ENCODE peak calls at places on chromosomes 5 and 9, in five cellular contexts. I, M, G, Q and L are unnamed samples. For H3K4me1, the result is how much of the 10 kb centered on the place peaks cover.

GRCh38 chr5:126868961-126869451 is 92.1 kb downstream of the LMNB1 start:
- DNase-seq in I (no peak), M (peak), G (no peak), Q (no peak), L (no peak)

GRCh38 chr5:59088546-59088945 is 505.7 kb downstream of the RAB3C start:
- DNase-seq in I (no peak), M (no peak), G (no peak), Q (no peak), L (no peak)

GRCh38 chr5:178249191-178249989 is 16.8 kb upstream of the PHYKPL start:
- DNase-seq in I (no peak), M (peak), G (no peak), Q (no peak), L (peak)

GRCh38 chr5:87048156-87048555 is 219.5 kb upstream of the RASA1 start:
- DNase-seq in I (no peak), M (no peak), G (no peak), Q (no peak), L (no peak)

GRCh38 chr9:68704804-68705635 is at the start of gene PIP5K1B:
- DNase-seq in I (peak), M (no peak), G (peak), Q (no peak), L (peak)

GRCh38 chr5:109016300-109016699 is 268.6 kb downstream of the FER start:
- DNase-seq in I (no peak), M (no peak), G (no peak), Q (no peak), L (no peak)

GRCh38 chr5:65489119-65489518 is 7.4 kb upstream of the ADAMTS6 start:
- DNase-seq in I (no peak), M (no peak), G (no peak), Q (no peak), L (no peak)

GRCh38 chr5:55218966-55219365 is 8.1 kb downstream of the MCIDAS start:
- DNase-seq in I (peak), M (no peak), G (no peak), Q (no peak), L (peak)

GRCh38 chr5:100834519-100834918 is 68.6 kb downstream of the ST8SIA4 start:
- DNase-seq in I (no peak), M (no peak), G (no peak), Q (no peak), L (no peak)

GRCh38 chr5:163564321-163564924 is 59.0 kb downstream of the MAT2B start:
- DNase-seq in I (peak), M (peak), G (peak), Q (peak), L (peak)

GRCh38 chr5:102856374-102856748 is 101.3 kb downstream of the PAM start:
- DNase-seq in I (no peak), M (no peak), G (no peak), Q (no peak), L (no peak)

GRCh38 chr9:98775831-98776441 is 20.4 kb downstream of the ANKS6 start:
- DNase-seq in I (no peak), M (no peak), G (peak), Q (no peak), L (peak)

GRCh38 chr9:36749461-36749860 is 176.8 kb downstream of the MELK start:
- DNase-seq in I (no peak), M (no peak), G (no peak), Q (no peak), L (no peak)

GRCh38 chr9:116422119-116422979 is 264.8 kb upstream of the TRIM32 start:
- DNase-seq in I (no peak), M (no peak), G (no peak), Q (no peak), L (no peak)

GRCh38 chr5:56211298-56211865 is 21.7 kb downstream of the ANKRD55 start:
- DNase-seq in I (peak), M (no peak), G (peak), Q (no peak), L (peak)

GRCh38 chr5:177071671-177072385 is 14.9 kb upstream of the FGFR4 start:
- DNase-seq in I (peak), M (peak), G (peak), Q (peak), L (peak)

GRCh38 chr9:106829666-106830408 is 33.1 kb upstream of the ZNF462 start:
- DNase-seq in I (no peak), M (no peak), G (no peak), Q (no peak), L (no peak)

GRCh38 chr5:78008356-78008967 is 232.3 kb upstream of the TBCA start:
- DNase-seq in I (no peak), M (no peak), G (peak), Q (no peak), L (peak)

GRCh38 chr5:167688731-167689130 is 602.7 kb upstream of the WWC1 start:
- DNase-seq in I (no peak), M (no peak), G (no peak), Q (no peak), L (no peak)

GRCh38 chr5:15500326-15500958 is 462 bp downstream of the FBXL7 start:
- DNase-seq in I (no peak), M (no peak), G (peak), Q (no peak), L (peak)

GRCh38 chr5:67182406-67182805 is 14.2 kb downstream of the CD180 start:
- DNase-seq in I (peak), M (no peak), G (no peak), Q (no peak), L (no peak)

GRCh38 chr5:69416180-69416579 is 1.3 kb downstream of the MARVELD2 start:
- DNase-seq in I (no peak), M (no peak), G (no peak), Q (no peak), L (peak)

GRCh38 chr9:2559212-2560152 is 62.1 kb upstream of the VLDLR start:
- DNase-seq in I (peak), M (no peak), G (peak), Q (no peak), L (peak)

GRCh38 chr5:78888580-78889187 is 96.4 kb downstream of the ARSB start:
- DNase-seq in I (no peak), M (no peak), G (no peak), Q (no peak), L (peak)

GRCh38 chr9:109574061-109574882 is 76.2 kb upstream of the PTPN3 start:
- DNase-seq in I (peak), M (no peak), G (peak), Q (no peak), L (peak)

GRCh38 chr9:110332766-110333165 is 4.9 kb downstream of the TXNDC8 start:
- DNase-seq in I (no peak), M (no peak), G (no peak), Q (no peak), L (no peak)

GRCh38 chr9:86983260-86984255 is 36.3 kb upstream of the GAS1 start:
- DNase-seq in I (no peak), M (no peak), G (no peak), Q (no peak), L (no peak)

DNA sequence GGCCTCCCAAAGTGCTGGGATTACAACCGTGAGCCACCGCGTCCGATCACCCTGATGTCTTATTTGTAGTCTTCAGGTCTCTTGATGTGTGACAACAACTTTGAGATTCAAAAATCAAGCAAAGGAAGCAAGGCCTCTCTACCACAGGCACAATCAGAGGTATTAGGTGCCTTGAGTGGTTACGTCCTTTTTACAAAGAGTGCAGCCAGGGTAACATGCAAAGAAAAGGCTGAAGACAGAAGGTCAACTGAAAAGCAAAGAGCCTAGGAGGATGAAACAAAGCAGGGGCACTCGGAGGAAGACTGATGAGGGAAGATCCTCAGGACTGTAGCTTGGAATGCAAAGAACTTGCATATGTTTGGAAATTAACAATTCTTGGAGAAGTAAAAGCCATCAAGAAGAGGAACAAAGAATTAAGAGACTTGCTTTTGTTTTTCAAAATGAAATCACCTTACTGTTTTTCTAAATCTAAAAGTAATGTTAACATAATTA is 362.1 kb downstream of the EBF1 start:
- DNase-seq in I (no peak), M (no peak), G (no peak), Q (no peak), L (no peak)
- H3K4me1 ChIP-seq in I (under half), M (under half), G (under half), Q (under half), L (under half)

DNA sequence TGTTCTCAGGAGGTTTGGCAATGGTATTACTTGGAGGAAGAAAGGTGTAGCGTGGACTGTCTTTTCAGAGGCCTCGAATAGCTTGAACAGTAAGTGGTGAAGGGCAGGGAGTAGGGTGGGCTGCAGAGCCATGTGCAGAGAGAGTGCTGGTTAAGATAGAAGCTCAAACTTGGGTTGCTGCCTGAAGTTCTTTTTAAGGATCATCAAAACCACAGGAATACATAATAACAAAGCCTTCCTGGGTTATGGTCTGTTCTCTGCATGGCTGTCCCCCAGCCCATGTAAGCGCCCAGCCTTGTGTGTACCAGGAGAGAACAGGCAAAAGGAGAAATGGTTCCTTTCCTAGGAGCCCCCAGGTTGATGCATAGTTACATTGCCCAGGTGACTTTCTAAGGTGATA is 43.9 kb downstream of the RCL1 start:
- DNase-seq in I (no peak), M (no peak), G (no peak), Q (no peak), L (no peak)
- H3K4me1 ChIP-seq in I (half or more), M (under half), G (half or more), Q (under half), L (under half)

GRCh38 chr9:136994180-136994884 is 2.0 kb downstream of the CLIC3 start:
- DNase-seq in I (no peak), M (no peak), G (no peak), Q (no peak), L (no peak)
- H3K4me1 ChIP-seq in I (under half), M (under half), G (half or more), Q (half or more), L (under half)

GRCh38 chr5:133051547-133052316 is at the start of gene HSPA4:
- DNase-seq in I (peak), M (peak), G (peak), Q (peak), L (peak)

GRCh38 chr5:133050500-133050899 is 1.3 kb upstream of the HSPA4 start:
- DNase-seq in I (no peak), M (no peak), G (no peak), Q (no peak), L (no peak)

GRCh38 chr5:133051117-133051546 is 681 bp upstream of the HSPA4 start:
- DNase-seq in I (no peak), M (no peak), G (no peak), Q (no peak), L (peak)

GRCh38 chr5:133053463-133053862 is 1.6 kb downstream of the HSPA4 start:
- DNase-seq in I (no peak), M (no peak), G (no peak), Q (no peak), L (no peak)

DNA sequence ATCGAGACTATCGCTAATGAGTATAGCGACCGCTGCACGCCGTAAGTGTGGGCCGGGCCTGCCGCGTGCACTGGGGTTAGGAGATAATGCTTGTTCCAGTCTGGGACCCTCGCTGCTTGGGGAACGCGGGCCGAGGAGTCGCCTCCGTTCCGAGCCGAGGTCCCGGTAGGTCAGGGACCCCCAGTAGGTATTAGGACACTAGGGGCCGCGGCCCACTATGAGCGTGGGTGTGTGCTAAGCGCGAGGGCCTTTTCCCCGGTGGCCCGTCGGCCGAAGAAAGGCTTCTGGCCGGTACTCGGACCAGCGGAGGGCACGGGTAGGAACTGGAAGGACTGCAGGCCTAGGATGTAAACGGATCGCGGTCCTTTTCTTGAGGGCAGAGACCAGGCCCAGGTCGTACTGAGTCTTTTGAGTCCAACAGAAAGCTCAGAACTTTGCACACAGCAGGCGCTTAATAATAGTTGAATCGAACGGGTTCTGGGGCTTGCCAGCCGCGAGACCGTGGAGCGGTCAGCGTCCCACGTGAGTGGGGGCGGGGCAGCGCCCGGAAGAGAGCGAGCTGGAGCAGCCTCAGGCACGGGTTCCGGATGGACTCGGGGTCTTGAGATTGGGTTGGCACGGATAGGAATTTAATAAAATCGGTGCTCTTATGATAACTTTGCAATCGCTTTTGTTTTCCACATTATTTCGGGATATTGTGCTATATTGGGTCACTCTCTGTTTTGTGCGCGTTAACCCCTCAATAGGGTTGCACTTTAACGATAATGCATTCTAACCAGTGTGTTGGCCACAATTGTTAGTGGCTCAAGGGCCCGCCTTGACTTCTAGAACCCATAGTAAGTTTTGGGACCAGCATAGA is 733 bp downstream of the HSPA4 start:
- DNase-seq in I (peak), M (peak), G (peak), Q (peak), L (peak)
- H3K4me1 ChIP-seq in I (under half), M (half or more), G (half or more), Q (under half), L (under half)

GRCh38 chr5:43555895-43556606 is 826 bp downstream of the PAIP1 start:
- DNase-seq in I (peak), M (no peak), G (peak), Q (peak), L (peak)
- H3K4me1 ChIP-seq in I (under half), M (under half), G (under half), Q (under half), L (under half)

GRCh38 chr5:72596956-72597355 is 89.7 kb upstream of the ZNF366 start:
- DNase-seq in I (no peak), M (no peak), G (no peak), Q (no peak), L (no peak)
- H3K4me1 ChIP-seq in I (under half), M (under half), G (under half), Q (under half), L (under half)

GRCh38 chr5:142743677-142744441 is 26.3 kb upstream of the ARHGAP26 start:
- DNase-seq in I (no peak), M (no peak), G (no peak), Q (no peak), L (no peak)
- H3K4me1 ChIP-seq in I (under half), M (under half), G (under half), Q (under half), L (under half)

GRCh38 chr9:81686614-81687520 is 2.5 kb downstream of the TLE1 start:
- DNase-seq in I (peak), M (peak), G (peak), Q (no peak), L (peak)
- H3K4me1 ChIP-seq in I (half or more), M (under half), G (half or more), Q (under half), L (under half)

GRCh38 chr5:151132959-151133358 is 24.6 kb downstream of the ANXA6 start:
- DNase-seq in I (no peak), M (no peak), G (no peak), Q (no peak), L (no peak)

GRCh38 chr5:151128817-151129216 is 28.8 kb downstream of the ANXA6 start:
- DNase-seq in I (no peak), M (no peak), G (no peak), Q (no peak), L (no peak)

GRCh38 chr5:151127926-151128325 is 29.7 kb downstream of the ANXA6 start:
- DNase-seq in I (no peak), M (no peak), G (no peak), Q (no peak), L (no peak)

GRCh38 chr5:151130922-151131891 is 26.4 kb downstream of the ANXA6 start:
- DNase-seq in I (peak), M (no peak), G (no peak), Q (no peak), L (no peak)

GRCh38 chr5:151130235-151130921 is 27.2 kb downstream of the ANXA6 start:
- DNase-seq in I (no peak), M (no peak), G (no peak), Q (no peak), L (no peak)
- H3K4me1 ChIP-seq in I (under half), M (under half), G (under half), Q (under half), L (under half)